ENCODE peak calls at places on chromosomes 5 and 9, in six cellular contexts. X is AG04450, W is SJCRH30, G is hepatocyte, M is adrenal gland, H is GM23248. N is an unnamed sample.

GRCh38 chr5:102794047-102794446 is 38.9 kb downstream of the PAM start:
- DNase-seq in X (no peak), W (no peak), G (no peak), M (no peak), H (no peak), N (no peak)

GRCh38 chr5:136159457-136159856 is 26.8 kb downstream of the SMAD5 start:
- DNase-seq in X (peak), W (peak), G (no peak), M (no peak), H (peak), N (peak)

GRCh38 chr5:103216137-103216536 is 42.4 kb upstream of the MACIR start:
- DNase-seq in X (no peak), W (no peak), G (no peak), M (no peak), H (no peak), N (no peak)

GRCh38 chr5:144088211-144088965 is 82.1 kb downstream of the YIPF5 start:
- DNase-seq in X (no peak), W (no peak), G (no peak), M (no peak), H (peak), N (peak)

GRCh38 chr5:154989641-154990040 is 23.9 kb upstream of the KIF4B start:
- DNase-seq in X (no peak), W (no peak), G (no peak), M (no peak), H (no peak), N (no peak)

GRCh38 chr5:76376141-76376900 is 26.8 kb upstream of the IQGAP2 start:
- DNase-seq in X (no peak), W (no peak), G (no peak), M (no peak), H (peak), N (no peak)

GRCh38 chr9:98228392-98229089 is 26.9 kb downstream of the TBC1D2 start:
- DNase-seq in X (no peak), W (no peak), G (peak), M (no peak), H (no peak), N (no peak)

GRCh38 chr9:132216861-132217655 is 55.2 kb downstream of the NTNG2 start:
- DNase-seq in X (no peak), W (no peak), G (no peak), M (no peak), H (peak), N (no peak)

GRCh38 chr9:96453625-96454024 is 3.7 kb downstream of the HABP4 start:
- DNase-seq in X (no peak), W (no peak), G (peak), M (no peak), H (peak), N (peak)

GRCh38 chr9:2923810-2924768 is 80.2 kb upstream of the PUM3 start:
- DNase-seq in X (no peak), W (no peak), G (peak), M (no peak), H (no peak), N (peak)

GRCh38 chr9:101365181-101365580 is 19.6 kb downstream of the BAAT start:
- DNase-seq in X (no peak), W (no peak), G (no peak), M (no peak), H (peak), N (peak)

GRCh38 chr9:35340046-35340445 is 149.9 kb upstream of the RUSC2 start:
- DNase-seq in X (no peak), W (no peak), G (no peak), M (no peak), H (peak), N (peak)

GRCh38 chr5:73822989-73823339 is 197.0 kb downstream of the ARHGEF28 start:
- DNase-seq in X (no peak), W (no peak), G (peak), M (no peak), H (peak), N (peak)

GRCh38 chr5:73825736-73826135 is 199.7 kb downstream of the ARHGEF28 start:
- DNase-seq in X (no peak), W (no peak), G (no peak), M (no peak), H (no peak), N (no peak)

GRCh38 chr5:73825219-73825618 is 199.2 kb downstream of the ARHGEF28 start:
- DNase-seq in X (no peak), W (no peak), G (no peak), M (no peak), H (no peak), N (no peak)

GRCh38 chr5:73822276-73822988 is 196.4 kb downstream of the ARHGEF28 start:
- DNase-seq in X (no peak), W (no peak), G (no peak), M (no peak), H (no peak), N (peak)

DNA sequence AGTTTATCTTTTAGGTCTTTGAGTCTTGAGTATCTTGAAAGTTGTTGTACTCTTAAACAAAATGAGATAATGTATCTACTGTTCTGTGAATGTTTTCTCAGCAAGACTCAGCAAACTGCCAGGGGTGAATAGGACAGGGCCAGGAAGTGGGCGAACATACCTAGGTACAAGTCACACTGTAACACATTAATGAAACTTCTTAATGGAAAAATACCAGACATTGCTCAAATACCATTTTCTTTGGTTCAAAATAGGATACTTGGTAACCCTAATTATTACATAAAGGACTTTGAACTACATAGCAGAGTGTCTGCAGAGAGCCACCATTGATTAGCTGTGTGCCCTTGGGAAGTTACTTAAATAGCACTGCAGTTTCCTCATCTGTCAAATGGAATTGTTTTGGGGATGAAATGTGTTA is 197.5 kb downstream of the ARHGEF28 start:
- DNase-seq in X (no peak), W (no peak), G (peak), M (no peak), H (peak), N (no peak)
- H3K27ac ChIP-seq in X (no peak), W (no peak), G (peak), M (no peak), H (peak), N (no peak)

GRCh38 chr9:129481824-129482511 is 138.9 kb downstream of the C9orf50 start:
- DNase-seq in X (no peak), W (no peak), G (peak), M (peak), H (peak), N (no peak)
- H3K4me3 ChIP-seq in X (peak), W (peak), G (peak), M (no peak), H (peak), N (peak)

GRCh38 chr9:69324549-69325401 is at the start of gene ENTREP1:
- DNase-seq in X (no peak), W (peak), G (peak), M (peak), H (peak), N (peak)
- H3K27ac ChIP-seq in X (no peak), W (no peak), G (no peak), M (no peak), H (no peak), N (peak)

GRCh38 chr5:139481122-139481533 is 1.4 kb downstream of the STING1 start:
- DNase-seq in X (no peak), W (peak), G (no peak), M (no peak), H (peak), N (no peak)
- H3K4me3 ChIP-seq in X (peak), W (peak), G (no peak), M (no peak), H (peak), N (no peak)

GRCh38 chr9:37511006-37511714 is 25.4 kb downstream of the POLR1E start:
- DNase-seq in X (no peak), W (peak), G (peak), M (no peak), H (peak), N (no peak)

GRCh38 chr9:37508135-37508833 is 22.5 kb downstream of the POLR1E start:
- DNase-seq in X (no peak), W (no peak), G (peak), M (no peak), H (no peak), N (no peak)

GRCh38 chr9:37508834-37509206 is 23.1 kb downstream of the POLR1E start:
- DNase-seq in X (no peak), W (no peak), G (no peak), M (no peak), H (no peak), N (no peak)

GRCh38 chr9:37509536-37509935 is 23.8 kb downstream of the POLR1E start:
- DNase-seq in X (no peak), W (no peak), G (no peak), M (no peak), H (no peak), N (no peak)

GRCh38 chr9:37507586-37508134 is 21.9 kb downstream of the POLR1E start:
- DNase-seq in X (no peak), W (no peak), G (no peak), M (no peak), H (no peak), N (no peak)
- H3K27ac ChIP-seq in X (no peak), W (no peak), G (no peak), M (no peak), H (no peak), N (no peak)

GRCh38 chr9:95018099-95018927 is 291.8 kb downstream of the AOPEP start:
- DNase-seq in X (peak), W (no peak), G (no peak), M (peak), H (peak), N (peak)
- H3K4me3 ChIP-seq in X (peak), W (no peak), G (no peak), M (no peak), H (peak), N (no peak)

GRCh38 chr9:133969681-133970580 is 22.2 kb downstream of the VAV2 start:
- DNase-seq in X (no peak), W (no peak), G (no peak), M (no peak), H (no peak), N (no peak)
- H3K27ac ChIP-seq in X (no peak), W (no peak), G (peak), M (no peak), H (no peak), N (no peak)

GRCh38 chr5:172881691-172882370 is 47.8 kb downstream of the ERGIC1 start:
- DNase-seq in X (no peak), W (no peak), G (no peak), M (peak), H (peak), N (no peak)

GRCh38 chr5:172879434-172879828 is 45.4 kb downstream of the ERGIC1 start:
- DNase-seq in X (no peak), W (no peak), G (no peak), M (no peak), H (no peak), N (no peak)

GRCh38 chr5:172875372-172876279 is 41.6 kb downstream of the ERGIC1 start:
- DNase-seq in X (no peak), W (no peak), G (no peak), M (no peak), H (no peak), N (no peak)

GRCh38 chr5:172877496-172878260 is 43.6 kb downstream of the ERGIC1 start:
- DNase-seq in X (no peak), W (no peak), G (no peak), M (no peak), H (no peak), N (no peak)

DNA sequence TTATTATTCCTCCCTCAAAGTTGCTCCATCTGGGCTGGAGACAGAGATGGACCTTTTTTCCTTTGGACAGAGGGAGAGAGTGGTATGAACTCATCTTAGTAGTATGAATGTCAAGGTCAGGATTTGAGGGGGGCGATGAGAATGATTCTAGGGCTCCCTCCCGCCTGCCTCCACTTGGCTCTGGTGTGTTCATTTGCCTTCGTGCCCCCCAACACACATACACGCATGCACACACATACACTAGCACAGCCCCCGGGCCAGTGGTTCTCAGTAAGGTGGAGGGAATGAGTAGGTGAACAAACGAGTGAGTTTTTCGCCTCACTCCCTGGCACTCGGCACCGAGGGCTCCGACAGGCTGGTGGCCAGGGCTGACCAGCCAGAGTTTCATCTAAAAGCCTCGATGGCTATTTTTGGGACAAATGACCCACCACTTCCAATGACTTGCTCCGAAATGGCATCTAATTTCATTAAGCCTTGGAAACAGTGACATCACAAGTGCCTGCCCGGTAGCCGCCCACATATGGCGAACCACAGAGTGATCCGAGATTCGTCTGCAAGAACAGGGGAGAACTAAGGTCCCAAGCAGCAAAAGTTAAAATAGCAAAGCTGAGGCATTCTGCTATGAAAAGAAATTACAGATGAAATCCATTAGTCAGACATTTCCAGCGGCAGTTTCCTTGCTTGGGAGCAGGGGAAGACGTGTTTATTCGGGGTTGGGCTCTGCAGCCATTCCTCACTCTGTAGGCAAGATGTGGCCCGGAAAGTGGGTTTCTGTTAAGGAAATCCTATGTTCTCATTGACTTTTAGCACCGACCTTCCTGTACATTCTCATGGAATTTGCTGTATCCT is 44.8 kb downstream of the ERGIC1 start:
- DNase-seq in X (no peak), W (no peak), G (no peak), M (peak), H (peak), N (no peak)
- H3K4me3 ChIP-seq in X (no peak), W (no peak), G (no peak), M (no peak), H (peak), N (no peak)

GRCh38 chr9:127567898-127568617 is 44.0 kb upstream of the STXBP1 start:
- DNase-seq in X (no peak), W (peak), G (peak), M (no peak), H (peak), N (peak)
- H3K27ac ChIP-seq in X (peak), W (peak), G (peak), M (peak), H (peak), N (peak)

GRCh38 chr9:120447959-120448500 is 131.9 kb downstream of the CDK5RAP2 start:
- DNase-seq in X (no peak), W (no peak), G (no peak), M (no peak), H (no peak), N (no peak)
- H3K4me3 ChIP-seq in X (no peak), W (no peak), G (no peak), M (no peak), H (no peak), N (no peak)

N was measured in cardiac muscle cell.